ENCODE peak calls at places on chromosomes 11 and 22, in five cellular contexts. K is BE2C, C is brain pericyte, I is ecto neural progenitor cell, H is fibroblast of the aortic adventitia. V is an unnamed sample.

GRCh38 chr11:108891909-108892511 is 227.1 kb downstream of the DDX10 start:
- DNase-seq in K (no peak), C (no peak), I (no peak), H (no peak), V (no peak)

GRCh38 chr11:86370922-86371614 is 3.6 kb upstream of the CCDC81 start:
- DNase-seq in K (no peak), C (no peak), I (no peak), H (peak), V (no peak)

GRCh38 chr11:115912484-115912945 is 408.3 kb upstream of the CADM1 start:
- DNase-seq in K (peak), C (no peak), I (no peak), H (no peak), V (peak)

GRCh38 chr22:28810839-28811491 is 10.6 kb upstream of the XBP1 start:
- DNase-seq in K (no peak), C (no peak), I (no peak), H (no peak), V (no peak)

GRCh38 chr22:31106651-31107205 is 640 bp downstream of the SELENOM start:
- DNase-seq in K (no peak), C (no peak), I (no peak), H (peak), V (no peak)

GRCh38 chr11:63945482-63946163 is 6.8 kb downstream of the NAA40 start:
- DNase-seq in K (peak), C (peak), I (peak), H (peak), V (peak)

GRCh38 chr22:38314140-38314991 is 2.9 kb downstream of the CSNK1E start:
- DNase-seq in K (no peak), C (no peak), I (no peak), H (peak), V (no peak)

GRCh38 chr11:2169001-2169370 is 2.6 kb downstream of the TH start:
- DNase-seq in K (peak), C (no peak), I (no peak), H (no peak), V (no peak)

GRCh38 chr22:19038728-19039447 is 83.3 kb downstream of the DGCR2 start:
- DNase-seq in K (no peak), C (no peak), I (no peak), H (no peak), V (no peak)

GRCh38 chr11:94849836-94850235 is 81.7 kb downstream of the AMOTL1 start:
- DNase-seq in K (no peak), C (no peak), I (no peak), H (peak), V (no peak)

GRCh38 chr22:32916025-32916424 is 114.5 kb downstream of the TIMP3 start:
- DNase-seq in K (no peak), C (no peak), I (no peak), H (no peak), V (no peak)

GRCh38 chr11:43547900-43548381 is 132.6 kb upstream of the HSD17B12 start:
- DNase-seq in K (no peak), C (no peak), I (no peak), H (no peak), V (no peak)

GRCh38 chr11:72831521-72832300 is 17.5 kb downstream of the ATG16L2 start:
- DNase-seq in K (peak), C (no peak), I (peak), H (peak), V (peak)

GRCh38 chr11:58784995-58785394 is 53.3 kb upstream of the GLYAT start:
- DNase-seq in K (no peak), C (no peak), I (no peak), H (no peak), V (no peak)

GRCh38 chr11:16809901-16810668 is 71.6 kb downstream of the C11orf58 start:
- DNase-seq in K (no peak), C (no peak), I (no peak), H (peak), V (no peak)

GRCh38 chr11:1180171-1180570 is 22.4 kb downstream of the MUC5AC start:
- DNase-seq in K (no peak), C (no peak), I (no peak), H (no peak), V (no peak)

GRCh38 chr22:36971305-36971704 is 47.9 kb downstream of the TST start:
- DNase-seq in K (no peak), C (no peak), I (no peak), H (no peak), V (no peak)

GRCh38 chr11:132054822-132055221 is 684.4 kb downstream of the NTM start:
- DNase-seq in K (no peak), C (no peak), I (no peak), H (peak), V (no peak)

V was measured in WERI-Rb-1.